ENCODE peak calls at places on chromosomes 3 and 15, in six cellular contexts. F, Q, O, C, J and R are unnamed samples.

GRCh38 chr3:177332955-177333354 is 135.7 kb upstream of the TBL1XR1 start:
- DNase-seq in J (no peak), O (no peak), Q (no peak), F (no peak), C (no peak), R (no peak)

GRCh38 chr3:110352841-110353595 is 718.6 kb upstream of the NECTIN3 start:
- DNase-seq in Q (no peak), C (no peak), O (no peak), J (no peak), F (no peak), R (no peak)

GRCh38 chr3:72247126-72247525 is 462.2 kb upstream of the PROK2 start:
- DNase-seq in J (no peak), O (no peak), Q (no peak), F (no peak), C (no peak), R (no peak)

GRCh38 chr3:27591811-27592210 is 107.6 kb upstream of the SLC4A7 start:
- DNase-seq in J (no peak), F (no peak), Q (no peak), O (no peak), C (no peak), R (no peak)

GRCh38 chr3:8732413-8732812 is 1.2 kb upstream of the CAV3 start:
- DNase-seq in Q (no peak), O (no peak), J (no peak), C (peak), F (no peak), R (no peak)

GRCh38 chr3:121651684-121652083 is 9.0 kb downstream of the HCLS1 start:
- DNase-seq in Q (no peak), C (no peak), O (no peak), J (no peak), F (no peak), R (peak)

GRCh38 chr3:110620118-110620517 is 451.5 kb upstream of the NECTIN3 start:
- DNase-seq in F (peak), Q (no peak), C (no peak), J (no peak), O (no peak), R (no peak)

GRCh38 chr3:9406856-9407626 is 9.6 kb downstream of the SETD5 start:
- DNase-seq in J (no peak), Q (no peak), F (no peak), O (no peak), C (no peak), R (no peak)

GRCh38 chr3:73490453-73491311 is 134.1 kb downstream of the PDZRN3 start:
- DNase-seq in J (no peak), C (peak), F (no peak), Q (no peak), O (no peak), R (no peak)

GRCh38 chr15:79164465-79164864 is 73.9 kb upstream of the RASGRF1 start:
- DNase-seq in J (no peak), F (no peak), Q (no peak), O (no peak), C (no peak), R (no peak)

GRCh38 chr3:52381623-52382022 is 63.3 kb downstream of the SEMA3G start:
- DNase-seq in C (no peak), F (no peak), Q (no peak), O (no peak), J (no peak), R (no peak)

GRCh38 chr3:66572938-66573710 is 72.3 kb upstream of the LRIG1 start:
- DNase-seq in O (peak), C (peak), F (no peak), J (peak), Q (no peak), R (no peak)
- TF ChIP-seq CTCF in O (peak), C (peak), F (no peak), J (peak), Q (no peak), R (no peak)

DNA sequence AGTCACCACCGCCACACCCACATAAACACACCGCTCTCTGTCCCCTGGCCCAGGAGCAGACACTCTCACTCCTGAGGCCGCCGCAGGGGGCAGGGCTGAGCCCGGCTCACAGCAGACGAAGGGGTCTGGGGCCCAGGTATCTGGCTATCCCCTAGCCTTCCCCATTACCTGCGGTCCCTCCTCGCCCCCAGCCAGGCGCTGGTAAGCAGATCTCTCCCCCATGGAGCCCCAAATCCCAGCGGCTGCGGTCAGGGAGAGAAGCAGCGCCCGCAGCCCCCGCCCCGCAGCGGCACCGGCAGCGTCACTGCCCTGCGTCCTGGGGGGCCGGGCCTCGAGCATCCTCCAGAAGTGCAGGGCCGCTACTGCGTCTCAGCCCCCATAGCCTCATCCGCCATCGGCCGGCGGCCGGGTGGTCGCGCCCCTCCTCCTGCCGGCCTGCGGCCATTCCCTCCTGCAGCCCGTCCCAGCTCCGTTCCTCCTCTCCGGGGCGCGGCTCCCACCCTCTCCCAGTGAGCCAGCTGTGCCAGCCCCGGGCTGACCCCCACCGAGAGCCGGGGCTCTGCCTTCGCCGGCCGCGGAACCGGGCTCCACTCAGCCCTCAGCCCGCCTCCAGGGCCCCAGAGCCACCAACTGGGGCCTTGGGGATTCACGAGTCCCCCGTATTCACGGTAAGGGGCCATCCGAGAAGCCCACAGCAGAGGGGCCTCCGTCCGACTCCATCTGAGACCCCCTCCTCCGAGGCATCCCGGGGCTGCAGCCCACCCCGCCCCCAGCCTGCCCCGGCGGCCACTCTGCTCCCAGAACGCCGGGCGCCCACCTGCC is 13.1 kb downstream of the TNK2 start:
- DNase-seq in F (peak), Q (peak), J (peak), O (peak), C (peak), R (peak)
- TF ChIP-seq CTCF in F (no peak), Q (no peak), J (no peak), O (no peak), C (no peak), R (no peak)

GRCh38 chr15:73927003-73927475 is 777 bp downstream of the LOXL1 start:
- DNase-seq in F (no peak), O (peak), C (peak), Q (peak), J (peak), R (peak)
- TF ChIP-seq CTCF in F (no peak), O (no peak), C (no peak), Q (no peak), J (no peak), R (no peak)

DNA sequence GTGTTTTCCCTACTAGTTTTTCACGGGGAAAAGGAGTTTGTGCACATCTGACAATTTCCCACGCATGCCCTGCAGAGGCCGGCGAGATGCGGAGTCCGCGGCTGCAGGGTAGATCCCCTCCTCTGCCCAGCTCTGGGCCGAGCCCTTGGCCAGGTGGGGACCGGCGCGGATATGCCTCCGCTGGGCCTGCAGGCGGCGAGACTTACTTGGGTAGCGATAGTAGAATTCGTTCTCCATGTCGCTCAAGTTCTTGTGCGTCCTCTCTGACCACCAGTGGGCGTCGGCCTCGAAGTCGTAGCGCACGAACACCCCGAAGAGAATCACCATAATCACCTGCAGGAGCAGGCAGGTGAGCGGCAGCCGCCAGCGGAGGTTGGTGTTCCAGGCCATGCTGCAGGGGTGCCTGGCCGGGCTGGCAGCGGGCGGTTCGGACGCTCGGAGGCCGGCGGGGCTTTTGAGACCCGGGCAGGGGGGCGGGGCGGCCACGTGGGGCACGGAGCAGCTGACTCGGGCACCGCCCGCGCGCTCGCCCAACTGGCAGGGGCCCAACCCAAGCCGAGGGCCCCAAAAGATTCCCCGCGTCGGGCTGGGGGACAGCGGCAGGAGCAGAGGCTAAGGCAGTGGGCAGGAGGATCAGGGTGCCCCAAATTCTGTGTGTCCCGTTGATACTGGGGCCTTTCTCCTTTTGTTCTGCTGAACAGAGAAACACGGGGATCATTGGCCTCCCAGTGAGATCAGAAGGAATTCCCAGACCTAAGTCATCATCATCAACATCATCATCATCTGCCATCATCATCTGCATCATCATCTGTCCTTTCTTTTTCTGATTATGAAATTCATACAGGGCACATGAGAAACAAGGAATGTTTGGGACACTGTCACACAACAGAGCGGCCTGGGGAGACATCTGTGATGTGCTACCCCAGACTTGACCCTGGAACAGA is at the start of gene RHCG:
- DNase-seq in O (peak), C (peak), J (peak), Q (no peak), F (peak), R (no peak)
- TF ChIP-seq CTCF in O (peak), C (peak), J (peak), Q (peak), F (peak), R (no peak)

GRCh38 chr3:171399842-171400241 is 60.4 kb downstream of the TNIK start:
- DNase-seq in C (no peak), F (no peak), O (no peak), Q (no peak), J (no peak), R (no peak)

GRCh38 chr3:171407746-171408145 is 52.5 kb downstream of the TNIK start:
- DNase-seq in Q (no peak), F (peak), O (no peak), J (no peak), C (no peak), R (peak)

GRCh38 chr3:171402281-171402680 is 57.9 kb downstream of the TNIK start:
- DNase-seq in F (no peak), Q (no peak), C (no peak), O (no peak), J (no peak), R (no peak)

DNA sequence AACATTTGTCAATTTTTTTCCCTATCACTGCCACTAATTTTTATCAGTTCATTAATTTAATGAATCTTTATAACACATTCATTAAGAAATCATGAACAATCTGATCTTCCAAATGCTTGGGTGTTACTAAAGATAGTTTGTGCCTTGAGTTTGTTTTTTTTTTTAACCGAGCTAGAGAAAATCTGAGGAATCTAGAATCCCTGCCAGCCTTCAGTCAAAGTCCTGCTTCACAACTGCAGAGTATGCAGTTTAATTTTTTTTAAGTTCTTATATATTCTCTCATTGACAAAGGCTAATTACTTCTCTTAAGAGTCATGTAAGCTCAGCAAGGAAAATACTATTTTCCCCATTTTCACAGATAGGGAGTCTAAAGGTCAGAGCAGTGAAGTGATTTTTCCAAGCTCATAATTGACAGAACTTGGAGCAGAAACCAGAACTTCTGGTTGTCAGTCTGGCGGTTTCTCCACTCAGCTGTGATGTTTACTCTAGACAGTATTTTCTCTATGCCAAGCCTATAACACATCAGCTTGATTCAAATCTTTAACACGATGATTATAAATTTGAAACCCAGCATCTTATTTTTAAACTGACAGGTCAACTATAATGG is 55.7 kb downstream of the TNIK start:
- DNase-seq in J (no peak), O (no peak), C (no peak), Q (no peak), F (no peak), R (no peak)
- TF ChIP-seq CTCF in J (no peak), O (no peak), C (no peak), Q (no peak), F (no peak), R (no peak)

DNA sequence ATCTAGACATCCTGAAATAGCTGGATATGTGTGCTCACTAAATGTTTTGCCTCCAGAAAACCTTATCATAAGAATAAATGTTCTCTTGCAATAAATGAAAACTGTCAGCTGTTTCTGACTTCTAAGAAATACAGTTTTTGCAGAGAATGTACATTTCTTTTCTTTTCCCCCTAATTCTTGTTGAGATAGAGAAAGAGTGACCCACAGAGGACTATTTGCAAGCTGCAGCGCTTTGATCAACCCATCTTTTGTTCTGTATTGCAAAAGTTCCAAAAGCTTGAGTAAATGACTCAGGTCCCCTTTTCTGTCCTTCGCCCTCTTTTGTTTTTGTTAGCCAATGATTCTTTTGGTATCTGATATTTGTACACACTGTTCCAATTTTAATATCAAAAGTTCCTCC is 141.9 kb downstream of the BBX start:
- DNase-seq in J (peak), O (no peak), C (no peak), F (no peak), Q (no peak), R (no peak)
- TF ChIP-seq CTCF in J (peak), O (peak), C (peak), F (no peak), Q (no peak), R (no peak)

GRCh38 chr3:124118397-124118796 is 126.5 kb upstream of the ROPN1 start:
- DNase-seq in Q (no peak), C (no peak), J (no peak), F (peak), O (no peak), R (no peak)

GRCh38 chr3:124117486-124117885 is 125.6 kb upstream of the ROPN1 start:
- DNase-seq in J (no peak), Q (no peak), O (no peak), C (no peak), F (no peak), R (peak)

GRCh38 chr3:124115279-124115678 is 123.4 kb upstream of the ROPN1 start:
- DNase-seq in Q (no peak), O (no peak), J (no peak), F (no peak), C (no peak), R (no peak)

GRCh38 chr3:124113475-124113874 is 121.6 kb upstream of the ROPN1 start:
- DNase-seq in C (peak), J (no peak), O (no peak), Q (no peak), F (no peak), R (no peak)

GRCh38 chr3:124115965-124116364 is 124.0 kb upstream of the ROPN1 start:
- DNase-seq in O (no peak), F (no peak), J (no peak), Q (no peak), C (no peak), R (no peak)
- TF ChIP-seq CTCF in O (no peak), F (no peak), J (no peak), Q (no peak), C (no peak), R (no peak)